ENCODE peak calls at places on chromosomes 4 and X, in nine cellular contexts. H, L, G, R, S, D, A, F and N are unnamed samples.

GRCh38 chrX:77447339-77448149 is at the start of gene FGF16:
- DNase-seq in G (no peak), A (no peak), D (no peak), L (no peak), F (no peak), R (no peak), S (no peak), H (peak), N (no peak)

GRCh38 chr4:3346146-3346545 is 53.3 kb downstream of the RGS12 start:
- DNase-seq in G (peak), R (peak), D (peak), L (no peak), S (no peak), A (peak), H (peak), F (peak), N (no peak)

GRCh38 chrX:1657367-1658082 is 42.7 kb downstream of the ASMT start:
- DNase-seq in G (peak), S (peak), H (no peak), F (no peak), D (peak), A (no peak), L (no peak), R (peak), N (no peak)

GRCh38 chrX:16807976-16808542 is 21.8 kb downstream of the TXLNG start:
- DNase-seq in F (peak), R (peak), L (no peak), D (peak), H (no peak), A (no peak), G (peak), S (no peak), N (no peak)

GRCh38 chr4:76435689-76436176 is 704 bp downstream of the SHROOM3 start:
- DNase-seq in L (no peak), R (no peak), A (no peak), S (no peak), D (no peak), F (no peak), G (no peak), H (no peak), N (no peak)

GRCh38 chrX:2497961-2498780 is 2.6 kb downstream of the DHRSX start:
- DNase-seq in G (no peak), D (peak), H (no peak), R (peak), L (no peak), A (no peak), S (no peak), F (peak), N (no peak)

GRCh38 chr4:100288811-100289529 is 98.7 kb upstream of the DDIT4L start:
- DNase-seq in D (peak), F (no peak), G (no peak), R (no peak), A (no peak), S (no peak), H (no peak), L (no peak), N (no peak)

GRCh38 chr4:94974773-94975172 is 217.0 kb downstream of the BMPR1B start:
- DNase-seq in H (no peak), A (no peak), D (peak), R (peak), S (no peak), G (peak), L (no peak), F (no peak), N (no peak)

GRCh38 chr4:56158483-56158882 is 209.7 kb downstream of the CEP135 start:
- DNase-seq in A (no peak), D (no peak), L (no peak), R (no peak), F (no peak), S (no peak), G (no peak), H (no peak), N (no peak)

GRCh38 chr4:16222957-16223527 is 3.2 kb downstream of the TAPT1 start:
- DNase-seq in D (no peak), S (no peak), A (no peak), L (no peak), G (no peak), H (no peak), F (no peak), R (no peak), N (no peak)

GRCh38 chr4:182578402-182578801 is 335.2 kb downstream of the TENM3 start:
- DNase-seq in S (no peak), H (no peak), L (no peak), R (peak), A (no peak), D (peak), G (peak), F (peak), N (no peak)

GRCh38 chrX:41457618-41458192 is 10.6 kb downstream of the NYX start:
- DNase-seq in G (no peak), F (no peak), S (no peak), L (no peak), H (no peak), D (peak), R (no peak), A (peak), N (no peak)

GRCh38 chr4:141636771-141637460 is 533 bp downstream of the IL15 start:
- DNase-seq in F (peak), S (no peak), L (no peak), A (peak), D (peak), H (peak), R (peak), G (peak), N (peak)

GRCh38 chr4:184745747-184746531 is 12.0 kb upstream of the CENPU start:
- DNase-seq in H (peak), D (peak), A (peak), G (peak), S (peak), F (peak), R (peak), L (no peak), N (peak)

GRCh38 chrX:44876076-44876475 is 3.1 kb downstream of the KDM6A start:
- DNase-seq in R (no peak), L (no peak), A (no peak), G (no peak), F (no peak), S (no peak), H (no peak), D (peak), N (no peak)

GRCh38 chrX:38278682-38279081 is 48.6 kb downstream of the RPGR start:
- DNase-seq in L (no peak), A (no peak), H (no peak), S (no peak), D (no peak), R (no peak), F (no peak), G (no peak), N (no peak)

GRCh38 chr4:32002037-32002747 is 1282.0 kb downstream of the PCDH7 start:
- DNase-seq in L (no peak), A (no peak), S (no peak), R (no peak), D (no peak), F (no peak), G (no peak), H (no peak), N (no peak)

GRCh38 chr4:8201341-8201781 is 2.3 kb downstream of the SH3TC1 start:
- DNase-seq in R (no peak), D (no peak), A (no peak), L (no peak), G (no peak), F (no peak), S (peak), H (no peak), N (no peak)

GRCh38 chr4:132488555-132488954 is 660.5 kb upstream of the PCDH10 start:
- DNase-seq in H (no peak), D (no peak), R (no peak), F (no peak), A (no peak), L (no peak), S (no peak), G (no peak), N (no peak)

GRCh38 chrX:13966071-13966850 is 63.4 kb downstream of the GEMIN8 start:
- DNase-seq in F (no peak), S (no peak), L (no peak), H (no peak), A (no peak), D (peak), G (peak), R (no peak), N (no peak)

GRCh38 chrX:29687687-29688086 is 527.7 kb upstream of the MAGEB2 start:
- DNase-seq in H (no peak), F (peak), R (peak), S (no peak), A (no peak), L (no peak), G (peak), D (peak), N (no peak)

GRCh38 chr4:139301821-139302611 is at the start of gene NDUFC1:
- DNase-seq in G (peak), R (peak), F (peak), L (no peak), D (peak), S (peak), H (peak), A (peak), N (no peak)

GRCh38 chrX:2484721-2485459 is 15.9 kb downstream of the DHRSX start:
- DNase-seq in G (no peak), H (no peak), L (no peak), F (no peak), R (no peak), A (no peak), D (peak), S (no peak), N (no peak)

GRCh38 chr4:128228021-128228571 is 59.5 kb downstream of the PGRMC2 start:
- DNase-seq in F (no peak), R (peak), S (no peak), D (no peak), A (no peak), L (no peak), G (peak), H (no peak), N (no peak)

GRCh38 chr4:159162576-159162975 is 59.7 kb downstream of the RAPGEF2 start:
- DNase-seq in H (no peak), A (no peak), R (no peak), D (no peak), L (no peak), S (no peak), F (no peak), G (no peak), N (no peak)

GRCh38 chr4:12360391-12360790 is 931.7 kb upstream of the HS3ST1 start:
- DNase-seq in R (no peak), G (no peak), A (no peak), D (peak), H (no peak), L (no peak), S (no peak), F (no peak), N (no peak)

GRCh38 chr4:53374777-53375258 is 2.6 kb upstream of the FIP1L1 start:
- DNase-seq in S (no peak), G (no peak), D (no peak), L (no peak), R (no peak), H (no peak), A (no peak), F (no peak), N (no peak)

GRCh38 chrX:26851981-26852380 is 611.2 kb downstream of the PPP4R3C start:
- DNase-seq in D (peak), H (no peak), F (peak), S (no peak), G (peak), L (no peak), A (peak), R (no peak), N (no peak)

GRCh38 chr4:76430519-76431388 is 4.3 kb upstream of the SHROOM3 start:
- DNase-seq in S (no peak), R (peak), G (peak), H (no peak), L (no peak), F (peak), D (peak), A (peak), N (no peak)

GRCh38 chr4:57043304-57044251 is 64.9 kb downstream of the POLR2B start:
- DNase-seq in R (no peak), A (no peak), F (no peak), D (peak), L (no peak), S (no peak), G (peak), H (no peak), N (no peak)